ENCODE peak calls at places on chromosomes 11 and 22, in four cellular contexts. G, O, E and U are unnamed samples.

GRCh38 chr11:103700605-103701004 is 335.8 kb upstream of the DDI1 start:
- DNase-seq in O (no peak), E (no peak), G (no peak), U (no peak)

GRCh38 chr11:2444301-2445106 is at the start of the genes KCNQ1 and TRPM5:
- DNase-seq in O (peak; percentile 58), E (peak; percentile 72), G (no peak), U (peak; percentile 72)

GRCh38 chr11:27201454-27202302 is 161.1 kb downstream of the BBOX1 start:
- DNase-seq in G (peak; percentile 43), E (no peak), O (peak; percentile 68), U (no peak)

GRCh38 chr11:59556115-59556882 is 45.0 kb downstream of the OR4D9 start:
- DNase-seq in O (peak; percentile 31), G (peak; percentile 82), E (peak; percentile 52), U (peak; percentile 40)

GRCh38 chr22:41833369-41834004 is 582 bp downstream of the SREBF2 start:
- DNase-seq in G (no peak), E (peak; percentile 29), O (peak; percentile 30), U (peak; percentile 48)

GRCh38 chr11:61996933-61997332 is 29.5 kb upstream of the FTH1 start:
- DNase-seq in E (no peak), O (no peak), G (no peak), U (no peak)

GRCh38 chr22:31879585-31879984 is 64.8 kb upstream of the YWHAH start:
- DNase-seq in E (no peak), O (no peak), G (no peak), U (no peak)

GRCh38 chr11:15170170-15170569 is 55.4 kb downstream of the INSC start:
- DNase-seq in G (no peak), E (no peak), O (no peak), U (no peak)

GRCh38 chr11:44784784-44785183 is 58.0 kb downstream of the TSPAN18 start:
- DNase-seq in E (no peak), O (no peak), G (no peak), U (no peak)

GRCh38 chr11:75339685-75340409 is 11.6 kb downstream of the ARRB1 start:
- DNase-seq in E (no peak), O (peak; percentile 54), G (no peak), U (no peak)

GRCh38 chr11:60880635-60881282 is 13.4 kb downstream of the ZP1 start:
- DNase-seq in G (no peak), O (no peak), E (no peak), U (no peak)

GRCh38 chr11:22928207-22928917 is 68.1 kb upstream of the CCDC179 start:
- DNase-seq in O (no peak), E (no peak), G (no peak), U (no peak)

GRCh38 chr22:19980766-19981165 is 35.9 kb downstream of the ARVCF start:
- DNase-seq in O (no peak), E (no peak), G (no peak), U (no peak)

GRCh38 chr11:121722431-121723256 is 269.9 kb upstream of the SORL1-AS1 start:
- DNase-seq in G (no peak), O (peak; percentile 80), E (no peak), U (no peak)

GRCh38 chr22:17264321-17265052 is 45.3 kb upstream of the ADA2 start:
- DNase-seq in E (no peak), O (peak; percentile 30), G (no peak), U (no peak)

GRCh38 chr11:36030707-36031365 is 87.0 kb downstream of the LDLRAD3 start:
- DNase-seq in O (no peak), E (no peak), G (no peak), U (no peak)

GRCh38 chr11:45704635-45705034 is 39.2 kb upstream of the CHST1 start:
- DNase-seq in E (no peak), O (no peak), G (no peak), U (no peak)

GRCh38 chr11:44032304-44033085 is 15.3 kb upstream of the ACCSL start:
- DNase-seq in O (peak; percentile 58), E (no peak), G (no peak), U (no peak)

GRCh38 chr11:122851366-122852011 is 13.2 kb downstream of the CRTAM start:
- DNase-seq in E (no peak), O (no peak), G (no peak), U (no peak)

GRCh38 chr11:73380897-73381410 is 4.8 kb downstream of the RELT start:
- DNase-seq in E (no peak), O (no peak), G (no peak), U (no peak)

GRCh38 chr22:45235101-45235777 is 5.5 kb downstream of the KIAA0930 start:
- DNase-seq in E (no peak), O (no peak), G (no peak), U (no peak)

GRCh38 chr11:134071766-134072403 is 3.0 kb downstream of the JAM3 start:
- DNase-seq in O (no peak), E (no peak), G (no peak), U (no peak)

GRCh38 chr11:17734986-17735822 is 623 bp downstream of the KCNC1 start:
- DNase-seq in E (no peak), G (no peak), O (peak; percentile 66), U (no peak)

GRCh38 chr11:30282289-30282631 is 40.6 kb upstream of the ARL14EP start:
- DNase-seq in O (no peak), G (no peak), E (no peak), U (no peak)

GRCh38 chr22:26732284-26732683 is 74.9 kb downstream of the MIAT start:
- DNase-seq in G (no peak), O (no peak), E (no peak), U (no peak)

GRCh38 chr11:79269923-79270322 is 170.9 kb downstream of the TENM4 start:
- DNase-seq in O (no peak), E (no peak), G (no peak), U (no peak)

GRCh38 chr22:45629469-45630089 is 42.1 kb upstream of the ATXN10 start:
- DNase-seq in O (no peak), E (no peak), G (no peak), U (no peak)

GRCh38 chr11:1005913-1006312 is 30.6 kb downstream of the MUC6 start:
- DNase-seq in E (no peak), O (peak; percentile 44), G (no peak), U (no peak)

GRCh38 chr22:39179401-39179827 is 26.9 kb upstream of the CBX7 start:
- DNase-seq in E (no peak), O (no peak), G (no peak), U (no peak)

GRCh38 chr22:37258005-37258790 is 14.1 kb upstream of the RAC2 start:
- DNase-seq in G (no peak), E (no peak), O (no peak), U (no peak)

GRCh38 chr11:72642815-72643511 is 31.3 kb downstream of the PDE2A start:
- DNase-seq in E (peak; percentile 43), O (peak; percentile 64), G (no peak), U (peak; percentile 48)

GRCh38 chr11:130171534-130171933 is 12.0 kb downstream of the ST14 start:
- DNase-seq in O (no peak), G (no peak), E (no peak), U (no peak)

GRCh38 chr22:22867996-22868715 is 19.5 kb upstream of the IGLL5 start:
- DNase-seq in G (no peak), O (no peak), E (no peak), U (no peak)

GRCh38 chr11:120774591-120775386 is 249.1 kb upstream of the TBCEL start:
- DNase-seq in E (no peak), O (no peak), G (no peak), U (no peak)